ENCODE peak calls at places on chromosome 17, in five cellular contexts. One of them, this sample, is unnamed.
A peak's percentile ranks its signal among the peaks of the same experiment; 100 is the strongest.

GRCh38 chr17:19645608-19646250 is 2.8 kb upstream of the ALDH3A2 start:
- DNase-seq in IMR-90: no peak
- DNase-seq in upper lobe of left lung: peak; percentile 43
- DNase-seq in heart right ventricle: peak; percentile 24
- DNase-seq in A549: peak; percentile 40
- DNase-seq in this sample: no peak

GRCh38 chr17:64520359-64520758 is 13.6 kb downstream of the CEP95 start:
- DNase-seq in IMR-90: no peak
- DNase-seq in upper lobe of left lung: no peak
- DNase-seq in heart right ventricle: no peak
- DNase-seq in A549: no peak
- DNase-seq in this sample: no peak

GRCh38 chr17:9456265-9456664 is 119.4 kb downstream of the STX8 start:
- DNase-seq in IMR-90: no peak
- DNase-seq in upper lobe of left lung: no peak
- DNase-seq in heart right ventricle: peak; percentile 22
- DNase-seq in A549: no peak
- DNase-seq in this sample: peak; percentile 26

GRCh38 chr17:57459286-57459915 is 203.1 kb downstream of the MSI2 start:
- DNase-seq in IMR-90: peak; percentile 82
- DNase-seq in upper lobe of left lung: no peak
- DNase-seq in heart right ventricle: no peak
- DNase-seq in A549: peak; percentile 85
- DNase-seq in this sample: no peak

GRCh38 chr17:41919165-41919817 is 540 bp upstream of the ACLY start:
- DNase-seq in IMR-90: no peak
- DNase-seq in upper lobe of left lung: peak; percentile 59
- DNase-seq in heart right ventricle: no peak
- DNase-seq in A549: peak; percentile 86
- DNase-seq in this sample: no peak

GRCh38 chr17:66091440-66092080 is 100.4 kb downstream of the CEP112 start:
- DNase-seq in IMR-90: no peak
- DNase-seq in upper lobe of left lung: no peak
- DNase-seq in heart right ventricle: no peak
- DNase-seq in A549: no peak
- DNase-seq in this sample: no peak

GRCh38 chr17:80361495-80362220 is 53.3 kb upstream of the ENDOV start:
- DNase-seq in IMR-90: no peak
- DNase-seq in upper lobe of left lung: no peak
- DNase-seq in heart right ventricle: no peak
- DNase-seq in A549: peak; percentile 40
- DNase-seq in this sample: no peak

GRCh38 chr17:79841369-79842135 is 2.3 kb upstream of the CBX4 start:
- DNase-seq in IMR-90: no peak
- DNase-seq in upper lobe of left lung: no peak
- DNase-seq in heart right ventricle: no peak
- DNase-seq in A549: no peak
- DNase-seq in this sample: no peak

GRCh38 chr17:8619294-8619693 is 11.2 kb downstream of the MYH10 start:
- DNase-seq in IMR-90: no peak
- DNase-seq in upper lobe of left lung: no peak
- DNase-seq in heart right ventricle: no peak
- DNase-seq in A549: no peak
- DNase-seq in this sample: no peak

GRCh38 chr17:77737442-77738265 is 220.8 kb upstream of the TNRC6C start:
- DNase-seq in IMR-90: no peak
- DNase-seq in upper lobe of left lung: peak; percentile 49
- DNase-seq in heart right ventricle: peak; percentile 5
- DNase-seq in A549: no peak
- DNase-seq in this sample: no peak

GRCh38 chr17:50904522-50905459 is 38.6 kb upstream of the TOB1 start:
- DNase-seq in IMR-90: no peak
- DNase-seq in upper lobe of left lung: peak; percentile 67
- DNase-seq in heart right ventricle: no peak
- DNase-seq in A549: no peak
- DNase-seq in this sample: peak; percentile 41

GRCh38 chr17:7108981-7109380 is 5.6 kb downstream of the ASGR2 start:
- DNase-seq in IMR-90: no peak
- DNase-seq in upper lobe of left lung: no peak
- DNase-seq in heart right ventricle: no peak
- DNase-seq in A549: no peak
- DNase-seq in this sample: no peak

GRCh38 chr17:30824002-30824355 is 513 bp downstream of the CRLF3 start:
- DNase-seq in IMR-90: no peak
- DNase-seq in upper lobe of left lung: no peak
- DNase-seq in heart right ventricle: peak; percentile 21
- DNase-seq in A549: peak; percentile 64
- DNase-seq in this sample: no peak

GRCh38 chr17:19341211-19341631 is 21.3 kb downstream of the B9D1 start:
- DNase-seq in IMR-90: no peak
- DNase-seq in upper lobe of left lung: peak; percentile 18
- DNase-seq in heart right ventricle: no peak
- DNase-seq in A549: no peak
- DNase-seq in this sample: no peak

GRCh38 chr17:79607941-79608728 is 2.7 kb downstream of the RBFOX3 start:
- DNase-seq in IMR-90: no peak
- DNase-seq in upper lobe of left lung: no peak
- DNase-seq in heart right ventricle: peak; percentile 16
- DNase-seq in A549: no peak
- DNase-seq in this sample: no peak

GRCh38 chr17:49337900-49338299 is 24.1 kb downstream of the ZNF652 start:
- DNase-seq in IMR-90: peak; percentile 70
- DNase-seq in upper lobe of left lung: no peak
- DNase-seq in heart right ventricle: no peak
- DNase-seq in A549: no peak
- DNase-seq in this sample: no peak

GRCh38 chr17:80007009-80007752 is 28.5 kb downstream of the TBC1D16 start:
- DNase-seq in IMR-90: no peak
- DNase-seq in upper lobe of left lung: no peak
- DNase-seq in heart right ventricle: no peak
- DNase-seq in A549: no peak
- DNase-seq in this sample: no peak

GRCh38 chr17:72502111-72502939 is 381.5 kb downstream of the SOX9 start:
- DNase-seq in IMR-90: peak; percentile 64
- DNase-seq in upper lobe of left lung: peak; percentile 48
- DNase-seq in heart right ventricle: no peak
- DNase-seq in A549: no peak
- DNase-seq in this sample: no peak

GRCh38 chr17:4945176-4945943 is 3.0 kb downstream of the PFN1 start:
- DNase-seq in IMR-90: peak; percentile 93
- DNase-seq in upper lobe of left lung: peak; percentile 90
- DNase-seq in heart right ventricle: peak; percentile 68
- DNase-seq in A549: peak; percentile 97
- DNase-seq in this sample: peak; percentile 72

GRCh38 chr17:72237223-72237622 is 116.4 kb downstream of the SOX9 start:
- DNase-seq in IMR-90: no peak
- DNase-seq in upper lobe of left lung: no peak
- DNase-seq in heart right ventricle: no peak
- DNase-seq in A549: no peak
- DNase-seq in this sample: no peak

GRCh38 chr17:57697891-57698708 is 47.0 kb downstream of the CCDC182 start:
- DNase-seq in IMR-90: no peak
- DNase-seq in upper lobe of left lung: no peak
- DNase-seq in heart right ventricle: no peak
- DNase-seq in A549: no peak
- DNase-seq in this sample: no peak

GRCh38 chr17:42526031-42526444 is 10.0 kb upstream of the NAGLU start:
- DNase-seq in IMR-90: peak; percentile 66
- DNase-seq in upper lobe of left lung: no peak
- DNase-seq in heart right ventricle: peak; percentile 78
- DNase-seq in A549: no peak
- DNase-seq in this sample: peak; percentile 51

GRCh38 chr17:63295288-63295687 is 150.8 kb downstream of the CYB561 start:
- DNase-seq in IMR-90: peak; percentile 43
- DNase-seq in upper lobe of left lung: no peak
- DNase-seq in heart right ventricle: no peak
- DNase-seq in A549: no peak
- DNase-seq in this sample: no peak

GRCh38 chr17:81400939-81401726 is 5.9 kb downstream of the BAHCC1 start:
- DNase-seq in IMR-90: no peak
- DNase-seq in upper lobe of left lung: no peak
- DNase-seq in heart right ventricle: no peak
- DNase-seq in A549: no peak
- DNase-seq in this sample: peak; percentile 42
- H3K4me1 ChIP-seq in IMR-90: peaks cover 37% of the 10 kb centered on the region
- H3K4me1 ChIP-seq in upper lobe of left lung: peaks cover 69% of the 10 kb centered on the region
- H3K4me1 ChIP-seq in heart right ventricle: peaks cover 58% of the 10 kb centered on the region
- H3K4me1 ChIP-seq in A549: peaks cover 52% of the 10 kb centered on the region
- H3K4me1 ChIP-seq in this sample: peaks cover 91% of the 10 kb centered on the region

GRCh38 chr17:67942810-67943209 is 53.5 kb downstream of the C17orf58 start:
- DNase-seq in IMR-90: peak; percentile 8
- DNase-seq in upper lobe of left lung: no peak
- DNase-seq in heart right ventricle: no peak
- DNase-seq in A549: peak; percentile 25
- DNase-seq in this sample: no peak
- TF ChIP-seq CTCF in IMR-90: peak; percentile 41
- TF ChIP-seq CTCF in upper lobe of left lung: peak; percentile 5
- TF ChIP-seq CTCF in heart right ventricle: peak; percentile 31
- TF ChIP-seq CTCF in A549: peak; percentile 49
- TF ChIP-seq CTCF in this sample: peak; percentile 52

GRCh38 chr17:39687546-39688474 is at the start of gene PGAP3:
- DNase-seq in IMR-90: peak; percentile 89
- DNase-seq in upper lobe of left lung: peak; percentile 89
- DNase-seq in heart right ventricle: peak; percentile 89
- DNase-seq in A549: peak; percentile 99
- DNase-seq in this sample: peak; percentile 89
- H3K4me3 ChIP-seq in IMR-90: peak within 1 kb of the TSS; percentile 81
- H3K4me3 ChIP-seq in upper lobe of left lung: peak within 1 kb of the TSS; percentile 86
- H3K4me3 ChIP-seq in heart right ventricle: peak within 1 kb of the TSS; percentile 66
- H3K4me3 ChIP-seq in A549: peak within 1 kb of the TSS; percentile 61
- H3K4me3 ChIP-seq in this sample: peak within 1 kb of the TSS; percentile 74

DNA sequence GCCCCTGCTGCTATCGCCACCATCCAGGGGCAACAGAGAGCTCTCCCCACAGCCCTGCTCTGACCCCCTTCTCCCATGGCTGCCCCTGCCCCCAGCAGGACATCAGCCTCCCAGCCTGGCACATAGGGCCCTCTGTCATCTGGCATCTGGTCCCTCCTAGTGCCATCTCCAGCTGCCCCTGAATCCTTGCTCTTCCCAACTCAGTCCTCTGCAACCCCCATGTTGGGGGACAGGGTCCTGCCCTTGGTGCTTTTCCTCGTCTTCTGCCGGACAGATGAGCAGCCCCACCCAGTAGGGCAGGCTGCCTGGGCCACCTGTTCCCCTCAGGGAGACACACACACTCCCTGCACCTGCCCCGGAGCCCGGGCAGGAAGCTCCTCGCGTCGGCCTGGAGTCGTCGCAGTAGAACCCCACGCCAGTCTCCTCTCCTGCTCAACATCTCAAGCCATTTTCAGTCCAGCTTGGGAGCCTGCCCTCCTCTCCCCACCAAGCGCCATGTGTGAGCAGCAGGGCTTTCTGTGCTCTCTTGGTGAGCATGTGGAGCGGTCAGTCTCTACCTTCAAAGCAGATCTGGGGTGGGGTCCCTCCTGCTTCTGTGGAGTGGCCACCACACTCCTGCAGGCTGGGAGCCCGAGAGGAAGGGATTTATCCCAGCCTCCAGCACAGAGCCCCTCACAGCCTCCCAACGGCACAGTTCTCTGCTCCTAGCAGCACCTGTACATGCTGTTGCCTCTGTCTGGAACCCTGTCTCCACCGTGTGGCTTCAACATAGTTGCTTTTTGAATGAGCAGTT is 28.2 kb downstream of the TNFRSF13B start:
- DNase-seq in IMR-90: no peak
- DNase-seq in upper lobe of left lung: peak; percentile 12
- DNase-seq in heart right ventricle: no peak
- DNase-seq in A549: no peak
- DNase-seq in this sample: no peak
- H3K4me1 ChIP-seq in IMR-90: no peaks in the 10 kb centered on the region
- H3K4me1 ChIP-seq in upper lobe of left lung: no peaks in the 10 kb centered on the region
- H3K4me1 ChIP-seq in heart right ventricle: no peaks in the 10 kb centered on the region
- H3K4me1 ChIP-seq in A549: peaks cover 15% of the 10 kb centered on the region
- H3K4me1 ChIP-seq in this sample: no peaks in the 10 kb centered on the region

DNA sequence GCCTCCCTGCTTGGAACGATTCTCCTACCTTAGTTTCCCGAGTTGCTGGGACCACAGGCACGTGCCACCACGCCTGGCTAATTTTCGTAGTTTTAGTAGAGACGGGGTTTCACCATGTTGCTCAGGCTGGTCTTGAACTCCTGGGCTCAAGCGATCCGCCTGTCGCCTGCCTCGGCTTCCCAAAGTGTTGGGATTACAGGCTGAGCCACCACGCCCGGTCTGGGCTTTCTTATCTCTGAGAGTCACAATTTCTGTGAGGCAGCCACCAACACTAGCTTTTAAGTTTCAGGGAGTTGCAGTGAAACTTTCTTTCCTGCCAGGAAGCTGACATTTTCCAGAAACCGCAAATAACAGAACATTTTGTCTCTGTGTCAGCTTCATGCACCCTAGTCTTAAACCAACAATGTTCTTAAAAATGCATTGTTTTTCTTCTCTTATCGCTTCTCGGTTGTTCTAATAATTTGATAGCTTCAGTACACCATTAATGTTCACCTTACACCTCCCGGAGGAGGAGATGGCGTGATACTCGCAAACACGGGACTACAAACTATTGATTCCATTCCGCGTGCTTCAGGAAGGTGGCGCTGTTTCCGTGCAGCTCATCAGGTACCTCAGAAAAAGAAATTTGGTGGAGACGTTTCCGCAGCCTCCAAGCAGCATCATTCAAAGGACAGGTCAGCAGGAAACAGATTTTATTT is 7.4 kb upstream of the DHRS7B start:
- DNase-seq in IMR-90: peak; percentile 61
- DNase-seq in upper lobe of left lung: peak; percentile 81
- DNase-seq in heart right ventricle: peak; percentile 76
- DNase-seq in A549: peak; percentile 86
- DNase-seq in this sample: peak; percentile 53
- TF ChIP-seq CTCF in IMR-90: peak; percentile 82
- TF ChIP-seq CTCF in upper lobe of left lung: peak; percentile 81
- TF ChIP-seq CTCF in heart right ventricle: peak; percentile 77
- TF ChIP-seq CTCF in A549: peak; percentile 95
- TF ChIP-seq CTCF in this sample: peak; percentile 84

GRCh38 chr17:70929226-70929625 is 759.9 kb downstream of the KCNJ2 start:
- DNase-seq in IMR-90: peak; percentile 16
- DNase-seq in upper lobe of left lung: no peak
- DNase-seq in heart right ventricle: no peak
- DNase-seq in A549: no peak
- DNase-seq in this sample: no peak
- H3K4me3 ChIP-seq in IMR-90: no peak overlapping the region
- H3K4me3 ChIP-seq in upper lobe of left lung: no peak overlapping the region
- H3K4me3 ChIP-seq in heart right ventricle: no peak overlapping the region
- H3K4me3 ChIP-seq in A549: no peak overlapping the region
- H3K4me3 ChIP-seq in this sample: no peak overlapping the region